ENCODE peak calls at places on chromosomes 7 and 10, in nine cellular contexts. C, B, E, J, F, V, A, T and U are unnamed samples.

GRCh38 chr7:32941181-32941995 is 15.9 kb upstream of the FKBP9 start:
- DNase-seq in B (no peak), C (no peak), E (no peak), F (no peak), J (no peak), V (no peak), A (no peak), T (no peak), U (no peak)

GRCh38 chr7:114653391-114654088 is 238.9 kb downstream of the FOXP2 start:
- DNase-seq in V (no peak), F (no peak), A (no peak), T (no peak), E (peak; percentile 17), C (no peak), J (no peak), B (no peak), U (no peak)

GRCh38 chr10:103736763-103737162 is 118.6 kb downstream of the SH3PXD2A start:
- DNase-seq in T (no peak), E (no peak), V (no peak), A (no peak), F (peak; percentile 31), B (no peak), C (no peak), J (no peak), U (no peak)

GRCh38 chr10:60257767-60258428 is 131.8 kb downstream of the ANK3 start:
- DNase-seq in A (no peak), T (no peak), F (no peak), B (no peak), V (no peak), C (no peak), E (peak; percentile 32), J (no peak), U (no peak)

GRCh38 chr7:12965767-12966166 is 278.3 kb downstream of the ARL4A start:
- DNase-seq in J (no peak), C (no peak), A (no peak), E (no peak), T (no peak), B (no peak), F (no peak), V (no peak), U (no peak)

GRCh38 chr7:151003572-151003971 is 12.8 kb downstream of the NOS3 start:
- DNase-seq in V (no peak), J (peak; percentile 70), A (no peak), F (no peak), B (no peak), C (no peak), E (no peak), T (no peak), U (no peak)

GRCh38 chr7:158815046-158815445 is 14.3 kb downstream of the ESYT2 start:
- DNase-seq in C (peak; percentile 46), A (no peak), F (peak; percentile 48), B (no peak), V (no peak), T (no peak), J (no peak), E (no peak), U (no peak)

GRCh38 chr7:116420003-116420402 is 79.5 kb upstream of the CAV2 start:
- DNase-seq in B (no peak), J (no peak), V (no peak), A (no peak), F (no peak), E (no peak), C (no peak), T (no peak), U (no peak)

GRCh38 chr7:12351843-12352242 is 51.8 kb downstream of the VWDE start:
- DNase-seq in J (no peak), B (no peak), T (no peak), C (no peak), V (no peak), F (no peak), A (no peak), E (no peak), U (no peak)

GRCh38 chr10:71378341-71379117 is 18.2 kb upstream of the CDH23 start:
- DNase-seq in C (no peak), V (no peak), B (no peak), E (no peak), J (no peak), A (no peak), T (no peak), F (no peak), U (no peak)

GRCh38 chr7:12297709-12298108 is 86.6 kb downstream of the TMEM106B start:
- DNase-seq in C (no peak), J (no peak), A (no peak), E (peak; percentile 33), F (no peak), B (no peak), V (no peak), T (no peak), U (no peak)

GRCh38 chr10:73094986-73095478 is 1.6 kb downstream of the P4HA1 start:
- DNase-seq in A (no peak), C (no peak), T (no peak), F (no peak), J (no peak), E (no peak), V (no peak), B (no peak), U (no peak)

GRCh38 chr10:73096452-73097304 is at the start of gene P4HA1:
- DNase-seq in F (peak; percentile 97), B (peak; percentile 98), J (peak; percentile 100), E (peak; percentile 99), A (peak; percentile 98), T (peak; percentile 96), C (peak; percentile 86), V (peak; percentile 100), U (peak; percentile 89)

GRCh38 chr10:73096041-73096451 is 620 bp downstream of the P4HA1 start:
- DNase-seq in B (peak; percentile 71), V (peak; percentile 86), J (peak; percentile 79), E (peak; percentile 86), T (peak; percentile 41), A (peak; percentile 67), C (peak; percentile 49), F (peak; percentile 58), U (no peak)

GRCh38 chr10:73094249-73094850 is 2.3 kb downstream of the P4HA1 start:
- DNase-seq in C (no peak), B (no peak), J (no peak), E (peak; percentile 15), F (no peak), A (no peak), V (no peak), T (no peak), U (no peak)

DNA sequence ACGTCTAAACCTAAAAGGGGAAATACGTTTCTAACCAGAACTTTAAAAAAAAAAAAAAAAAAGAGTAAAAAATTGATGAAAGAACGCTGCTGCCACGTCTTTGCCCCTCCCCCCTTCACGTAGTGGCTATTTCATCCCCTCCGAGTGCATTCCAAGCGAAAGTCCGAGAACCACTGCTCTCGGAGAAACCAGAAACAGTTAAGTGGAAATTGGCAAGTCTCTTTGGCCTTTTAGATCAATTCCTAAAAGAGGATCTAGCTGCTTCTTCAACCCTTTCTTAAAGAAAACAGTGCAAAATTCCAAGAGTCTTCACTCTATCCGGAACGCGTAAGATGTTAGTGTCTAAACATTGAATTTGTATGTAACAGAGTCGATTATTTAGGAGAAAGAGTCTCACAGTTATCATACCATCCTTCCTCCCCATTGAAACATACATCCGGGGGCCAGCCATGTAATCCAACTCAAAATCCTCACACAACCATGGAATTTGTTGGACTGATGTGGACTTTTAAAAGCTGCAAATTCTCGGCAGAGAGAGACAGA is 1.1 kb downstream of the P4HA1 start:
- DNase-seq in T (peak; percentile 69), F (peak; percentile 84), B (no peak), A (peak; percentile 44), J (peak; percentile 54), C (peak; percentile 75), V (peak; percentile 80), E (peak; percentile 80), U (no peak)
- H3K4me3 ChIP-seq in T (peak overlapping the region; percentile 68), F (peak overlapping the region; percentile 97), B (peak overlapping the region; percentile 83), A (peak overlapping the region; percentile 49), J (peak overlapping the region; percentile 93), C (peak overlapping the region; percentile 94), V (peak overlapping the region; percentile 88), E (peak overlapping the region; percentile 60), U (peak overlapping the region; percentile 72)

GRCh38 chr7:37201876-37202198 is 246.8 kb downstream of the ELMO1 start:
- DNase-seq in C (no peak), V (no peak), F (no peak), J (no peak), E (no peak), B (no peak), A (no peak), T (no peak), U (no peak)
- TF ChIP-seq CTCF in C (no peak), V (no peak), F (no peak), J (no peak), E (no peak), B (no peak), A (peak; percentile 2), T (no peak), U (no peak)

DNA sequence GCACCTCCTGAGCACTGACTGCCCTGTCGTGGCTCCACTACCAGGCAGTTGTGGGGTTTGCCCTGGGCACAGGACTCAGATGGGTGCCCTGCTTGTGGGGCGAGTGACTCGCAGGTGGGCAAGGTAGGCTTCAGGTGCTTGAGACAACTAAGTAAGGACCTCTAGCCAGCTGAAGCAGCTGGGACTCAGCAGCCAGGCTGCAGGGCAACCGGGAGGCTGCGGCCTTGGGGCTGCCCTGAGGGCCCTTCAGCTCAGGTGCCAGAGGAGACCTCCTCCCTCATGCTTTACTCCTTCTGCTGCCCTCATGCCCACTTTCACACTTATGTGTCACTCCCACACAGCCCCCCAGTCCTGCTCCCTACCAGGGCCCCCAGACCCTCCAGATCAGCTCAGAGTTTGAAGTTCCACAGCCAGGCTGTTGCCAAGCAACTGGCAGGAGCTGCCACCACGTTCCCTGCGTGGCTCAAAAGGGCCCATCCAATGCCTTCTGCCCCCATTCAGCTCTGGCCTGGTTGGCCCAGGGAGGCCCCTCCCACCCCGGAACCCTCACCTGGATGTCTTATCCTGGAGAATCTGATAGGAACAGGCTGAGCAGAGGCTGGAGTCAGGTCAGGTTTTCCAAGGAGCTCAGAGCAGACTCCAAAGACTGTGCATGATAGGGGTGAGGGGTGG is 10.0 kb downstream of the TLX1 start:
- DNase-seq in C (no peak), T (no peak), V (peak; percentile 55), A (no peak), J (no peak), E (no peak), B (no peak), F (no peak), U (no peak)
- H3K27me3 ChIP-seq in C (peaks cover 95% of the 10 kb centered on the region), T (peaks cover 100% of the 10 kb centered on the region), V (peaks cover 64% of the 10 kb centered on the region), A (no peaks in the 10 kb centered on the region), J (peaks cover 100% of the 10 kb centered on the region), E (peaks cover 97% of the 10 kb centered on the region), B (peaks cover 18% of the 10 kb centered on the region), F (peaks cover 97% of the 10 kb centered on the region), U (peaks cover 69% of the 10 kb centered on the region)

DNA sequence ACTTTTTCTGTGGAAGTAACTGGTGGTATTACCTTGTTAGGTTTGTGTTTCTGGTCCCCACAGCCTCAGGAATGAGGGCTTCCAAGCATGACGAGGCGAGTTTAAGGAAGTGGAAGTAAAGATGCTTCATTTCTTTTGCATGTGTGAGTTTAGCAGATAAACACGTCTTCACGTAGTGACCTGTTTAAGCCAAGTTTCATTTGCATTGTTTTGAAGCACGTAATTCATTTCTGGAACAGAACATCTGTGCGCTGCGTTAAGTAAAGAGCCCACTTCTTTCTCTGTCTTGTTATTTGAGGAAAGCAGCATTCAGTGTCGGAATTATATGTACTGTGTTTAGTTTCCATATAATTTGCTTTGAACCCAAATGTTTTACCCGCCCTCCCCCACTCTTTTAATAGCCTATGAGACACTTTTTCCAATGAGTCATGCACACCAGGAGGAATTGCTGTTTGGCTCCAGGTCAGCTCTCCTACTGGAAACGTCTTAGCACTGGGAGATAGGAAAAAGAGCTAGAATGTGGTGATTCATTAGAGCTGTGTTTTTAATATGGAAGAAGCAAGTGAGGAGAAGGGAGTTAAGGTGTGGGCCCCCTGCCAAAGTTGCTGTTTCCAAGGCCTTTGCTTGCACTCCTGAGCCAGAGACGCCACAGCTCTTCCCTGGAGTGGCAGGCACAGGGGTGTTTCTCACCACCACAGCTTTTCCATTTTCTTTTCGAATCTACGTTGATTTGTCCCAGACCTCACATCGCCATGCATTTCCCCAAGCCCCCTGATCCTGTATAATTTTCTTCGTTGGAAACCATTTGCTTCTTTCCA is 36.8 kb downstream of the BTBD16 start:
- DNase-seq in J (no peak), E (peak; percentile 90), A (peak; percentile 64), F (peak; percentile 95), C (peak; percentile 99), B (no peak), V (peak; percentile 95), T (peak; percentile 66), U (peak; percentile 84)
- H3K4me3 ChIP-seq in J (no peak overlapping the region), E (no peak overlapping the region), A (no peak overlapping the region), F (no peak overlapping the region), C (peak overlapping the region; percentile 44), B (peak overlapping the region; percentile 5), V (peak overlapping the region; percentile 22), T (no peak overlapping the region), U (no peak overlapping the region)